ENCODE peak calls at places on chromosomes 11 and 22, in eight cellular contexts. One of them, this sample, is unnamed.

GRCh38 chr11:17021550-17021949 is 7.3 kb upstream of the PLEKHA7 start:
- DNase-seq in NCI-H2081: no peak
- DNase-seq in ovary: no peak
- DNase-seq in nucleus accumbens: no peak
- DNase-seq in NCI-H460: no peak
- DNase-seq in HFFc6: peak
- DNase-seq in HFF-Myc: no peak
- DNase-seq in activated CD4-positive, alpha-beta T cell treated with anti-CD3 and anti-CD28 coated beads, Interleukin-2, amount 50 U/mL, for 24 hours: no peak
- DNase-seq in this sample: no peak

GRCh38 chr11:107623183-107623582 is 32.2 kb downstream of the ELMOD1 start:
- DNase-seq in NCI-H2081: no peak
- DNase-seq in ovary: no peak
- DNase-seq in nucleus accumbens: no peak
- DNase-seq in NCI-H460: no peak
- DNase-seq in HFFc6: no peak
- DNase-seq in HFF-Myc: no peak
- DNase-seq in activated CD4-positive, alpha-beta T cell treated with anti-CD3 and anti-CD28 coated beads, Interleukin-2, amount 50 U/mL, for 24 hours: no peak
- DNase-seq in this sample: no peak

GRCh38 chr11:2807276-2807681 is 78.3 kb downstream of the CDKN1C start:
- DNase-seq in NCI-H2081: no peak
- DNase-seq in ovary: peak
- DNase-seq in nucleus accumbens: no peak
- DNase-seq in NCI-H460: no peak
- DNase-seq in HFFc6: no peak
- DNase-seq in HFF-Myc: no peak
- DNase-seq in activated CD4-positive, alpha-beta T cell treated with anti-CD3 and anti-CD28 coated beads, Interleukin-2, amount 50 U/mL, for 24 hours: no peak
- DNase-seq in this sample: no peak

GRCh38 chr22:19579113-19579811 is 55.1 kb upstream of the CLDN5 start:
- DNase-seq in NCI-H2081: no peak
- DNase-seq in ovary: no peak
- DNase-seq in nucleus accumbens: no peak
- DNase-seq in NCI-H460: no peak
- DNase-seq in HFFc6: no peak
- DNase-seq in HFF-Myc: no peak
- DNase-seq in activated CD4-positive, alpha-beta T cell treated with anti-CD3 and anti-CD28 coated beads, Interleukin-2, amount 50 U/mL, for 24 hours: no peak
- DNase-seq in this sample: no peak

GRCh38 chr11:104650234-104650633 is 248.0 kb downstream of the CASP12 start:
- DNase-seq in NCI-H2081: no peak
- DNase-seq in ovary: no peak
- DNase-seq in nucleus accumbens: no peak
- DNase-seq in NCI-H460: no peak
- DNase-seq in HFFc6: no peak
- DNase-seq in HFF-Myc: no peak
- DNase-seq in activated CD4-positive, alpha-beta T cell treated with anti-CD3 and anti-CD28 coated beads, Interleukin-2, amount 50 U/mL, for 24 hours: no peak
- DNase-seq in this sample: no peak

GRCh38 chr11:123431619-123432018 is 1.6 kb downstream of the GRAMD1B start:
- DNase-seq in NCI-H2081: no peak
- DNase-seq in ovary: no peak
- DNase-seq in nucleus accumbens: no peak
- DNase-seq in NCI-H460: no peak
- DNase-seq in HFFc6: no peak
- DNase-seq in HFF-Myc: no peak
- DNase-seq in activated CD4-positive, alpha-beta T cell treated with anti-CD3 and anti-CD28 coated beads, Interleukin-2, amount 50 U/mL, for 24 hours: no peak
- DNase-seq in this sample: no peak

GRCh38 chr11:33996498-33997454 is 54.8 kb upstream of the CAPRIN1 start:
- DNase-seq in NCI-H2081: peak
- DNase-seq in ovary: peak
- DNase-seq in nucleus accumbens: no peak
- DNase-seq in NCI-H460: peak
- DNase-seq in HFFc6: peak
- DNase-seq in HFF-Myc: peak
- DNase-seq in activated CD4-positive, alpha-beta T cell treated with anti-CD3 and anti-CD28 coated beads, Interleukin-2, amount 50 U/mL, for 24 hours: peak
- DNase-seq in this sample: peak

GRCh38 chr11:98589975-98590374 is 430.8 kb upstream of the CNTN5 start:
- DNase-seq in NCI-H2081: no peak
- DNase-seq in ovary: no peak
- DNase-seq in nucleus accumbens: no peak
- DNase-seq in NCI-H460: no peak
- DNase-seq in HFFc6: no peak
- DNase-seq in HFF-Myc: no peak
- DNase-seq in activated CD4-positive, alpha-beta T cell treated with anti-CD3 and anti-CD28 coated beads, Interleukin-2, amount 50 U/mL, for 24 hours: no peak
- DNase-seq in this sample: no peak

GRCh38 chr11:59261150-59261549 is 48.4 kb upstream of the MPEG1 start:
- DNase-seq in NCI-H2081: no peak
- DNase-seq in ovary: no peak
- DNase-seq in nucleus accumbens: no peak
- DNase-seq in NCI-H460: no peak
- DNase-seq in HFFc6: no peak
- DNase-seq in HFF-Myc: no peak
- DNase-seq in activated CD4-positive, alpha-beta T cell treated with anti-CD3 and anti-CD28 coated beads, Interleukin-2, amount 50 U/mL, for 24 hours: no peak
- DNase-seq in this sample: no peak

GRCh38 chr11:6855971-6856542 is 6.8 kb upstream of the OR10A2 start:
- DNase-seq in NCI-H2081: no peak
- DNase-seq in ovary: no peak
- DNase-seq in nucleus accumbens: no peak
- DNase-seq in NCI-H460: no peak
- DNase-seq in HFFc6: peak
- DNase-seq in HFF-Myc: no peak
- DNase-seq in activated CD4-positive, alpha-beta T cell treated with anti-CD3 and anti-CD28 coated beads, Interleukin-2, amount 50 U/mL, for 24 hours: no peak
- DNase-seq in this sample: no peak

GRCh38 chr22:47065756-47066615 is 303.5 kb downstream of the TBC1D22A start:
- DNase-seq in NCI-H2081: no peak
- DNase-seq in ovary: no peak
- DNase-seq in nucleus accumbens: no peak
- DNase-seq in NCI-H460: no peak
- DNase-seq in HFFc6: no peak
- DNase-seq in HFF-Myc: no peak
- DNase-seq in activated CD4-positive, alpha-beta T cell treated with anti-CD3 and anti-CD28 coated beads, Interleukin-2, amount 50 U/mL, for 24 hours: no peak
- DNase-seq in this sample: no peak

GRCh38 chr11:46480909-46481308 is 89.3 kb upstream of the CHRM4 start:
- DNase-seq in NCI-H2081: no peak
- DNase-seq in ovary: no peak
- DNase-seq in nucleus accumbens: no peak
- DNase-seq in NCI-H460: no peak
- DNase-seq in HFFc6: no peak
- DNase-seq in HFF-Myc: no peak
- DNase-seq in activated CD4-positive, alpha-beta T cell treated with anti-CD3 and anti-CD28 coated beads, Interleukin-2, amount 50 U/mL, for 24 hours: no peak
- DNase-seq in this sample: no peak

This sample was measured in GM12891.